ENCODE peak calls at places on chromosomes 2 and 18, in ten cellular contexts. C is OCI-LY7, A is IMR-90, P is tibial artery, G is lower lobe of right lung, L is left lung, T is gastrocnemius medialis, Z is right lobe of liver, H is heart right ventricle, W is K562. X is an unnamed sample.

GRCh38 chr18:43935051-43935412 is 657.7 kb upstream of the SYT4 start:
- DNase-seq in C (no peak), A (peak; percentile 74), P (no peak), G (no peak), L (no peak), T (no peak), Z (no peak), H (no peak), W (no peak), X (no peak)

GRCh38 chr18:34643982-34644381 is 66.1 kb upstream of the DTNA start:
- DNase-seq in C (no peak), A (peak; percentile 12), P (no peak), G (no peak), L (no peak), T (no peak), Z (no peak), H (no peak), W (no peak), X (no peak)

GRCh38 chr2:66925128-66925527 is 472.0 kb upstream of the ETAA1 start:
- DNase-seq in C (no peak), A (peak; percentile 39), P (no peak), G (no peak), L (no peak), T (no peak), Z (no peak), H (no peak), W (no peak), X (no peak)

GRCh38 chr18:3624818-3625716 is 175.1 kb downstream of the TGIF1 start:
- DNase-seq in C (no peak), A (peak; percentile 98), P (peak; percentile 72), G (no peak), L (no peak), T (no peak), Z (no peak), H (no peak), W (peak; percentile 75), X (no peak)

GRCh38 chr2:8636691-8637636 is 44.9 kb upstream of the ID2 start:
- DNase-seq in C (no peak), A (peak; percentile 68), P (peak; percentile 45), G (peak; percentile 31), L (peak; percentile 31), T (no peak), Z (no peak), H (no peak), W (no peak), X (no peak)

GRCh38 chr2:37283207-37283606 is 41.4 kb downstream of the PRKD3 start:
- DNase-seq in C (no peak), A (peak; percentile 93), P (no peak), G (no peak), L (no peak), T (no peak), Z (no peak), H (no peak), W (no peak), X (no peak)

GRCh38 chr2:62972601-62973000 is 78.0 kb upstream of the OTX1 start:
- DNase-seq in C (no peak), A (no peak), P (no peak), G (no peak), L (no peak), T (no peak), Z (no peak), H (no peak), W (no peak), X (no peak)

GRCh38 chr2:239278941-239279365 is 121.9 kb downstream of the HDAC4 start:
- DNase-seq in C (no peak), A (no peak), P (no peak), G (no peak), L (no peak), T (peak; percentile 50), Z (peak; percentile 35), H (no peak), W (no peak), X (peak; percentile 41)

GRCh38 chr2:128537646-128538045 is 219.0 kb upstream of the HS6ST1 start:
- DNase-seq in C (no peak), A (no peak), P (no peak), G (no peak), L (no peak), T (no peak), Z (no peak), H (no peak), W (no peak), X (no peak)

GRCh38 chr2:219298759-219299371 is 10.3 kb downstream of the PTPRN start:
- DNase-seq in C (peak; percentile 75), A (peak; percentile 69), P (peak; percentile 93), G (peak; percentile 89), L (peak; percentile 84), T (peak; percentile 66), Z (peak; percentile 87), H (peak; percentile 88), W (peak; percentile 85), X (peak; percentile 80)

GRCh38 chr2:118065927-118066326 is 22.3 kb upstream of the INSIG2 start:
- DNase-seq in C (no peak), A (no peak), P (no peak), G (no peak), L (no peak), T (no peak), Z (no peak), H (no peak), W (peak; percentile 13), X (no peak)

GRCh38 chr2:72932045-72932444 is 14.7 kb downstream of the EMX1 start:
- DNase-seq in C (no peak), A (peak; percentile 54), P (peak; percentile 51), G (no peak), L (no peak), T (no peak), Z (no peak), H (no peak), W (no peak), X (no peak)

GRCh38 chr18:53946561-53946960 is 277.9 kb downstream of the MBD2 start:
- DNase-seq in C (no peak), A (no peak), P (no peak), G (no peak), L (no peak), T (no peak), Z (no peak), H (no peak), W (no peak), X (no peak)

GRCh38 chr18:68489018-68489792 is 225.7 kb downstream of the TMX3 start:
- DNase-seq in C (no peak), A (no peak), P (no peak), G (no peak), L (no peak), T (no peak), Z (no peak), H (no peak), W (no peak), X (no peak)

GRCh38 chr2:46297546-46298271 is 502 bp downstream of the EPAS1 start:
- DNase-seq in C (no peak), A (no peak), P (peak; percentile 86), G (peak; percentile 91), L (peak; percentile 91), T (peak; percentile 76), Z (peak; percentile 96), H (peak; percentile 78), W (peak; percentile 75), X (peak; percentile 94)

DNA sequence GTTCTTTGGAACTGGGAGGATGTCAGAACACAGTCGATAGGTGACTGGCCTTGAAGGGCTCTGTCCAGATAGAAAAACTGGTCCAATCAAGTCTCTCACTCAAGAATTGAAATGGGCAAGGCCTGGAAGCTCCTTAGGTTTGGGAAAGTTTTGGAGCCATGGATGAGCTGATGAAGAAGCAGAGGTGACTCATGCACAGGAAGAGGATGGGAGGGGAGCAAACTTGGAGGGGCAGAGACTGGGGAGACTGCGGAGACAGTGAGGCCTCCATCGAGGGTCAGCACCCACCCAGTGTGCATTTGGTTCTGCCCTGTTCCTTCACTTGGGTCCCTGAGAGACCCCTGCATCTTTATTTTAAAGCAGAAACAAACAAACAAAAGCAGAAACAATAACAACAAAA is 41.1 kb downstream of the SOWAHC start:
- DNase-seq in C (no peak), A (no peak), P (no peak), G (no peak), L (no peak), T (no peak), Z (no peak), H (no peak), W (no peak), X (no peak)
- H3K27ac ChIP-seq in C (no peak overlapping the region), A (no peak overlapping the region), P (no peak overlapping the region), G (no peak overlapping the region), L (no peak overlapping the region), T (no peak overlapping the region), Z (no peak overlapping the region), H (no peak overlapping the region), W (no peak overlapping the region), X (no peak overlapping the region)

DNA sequence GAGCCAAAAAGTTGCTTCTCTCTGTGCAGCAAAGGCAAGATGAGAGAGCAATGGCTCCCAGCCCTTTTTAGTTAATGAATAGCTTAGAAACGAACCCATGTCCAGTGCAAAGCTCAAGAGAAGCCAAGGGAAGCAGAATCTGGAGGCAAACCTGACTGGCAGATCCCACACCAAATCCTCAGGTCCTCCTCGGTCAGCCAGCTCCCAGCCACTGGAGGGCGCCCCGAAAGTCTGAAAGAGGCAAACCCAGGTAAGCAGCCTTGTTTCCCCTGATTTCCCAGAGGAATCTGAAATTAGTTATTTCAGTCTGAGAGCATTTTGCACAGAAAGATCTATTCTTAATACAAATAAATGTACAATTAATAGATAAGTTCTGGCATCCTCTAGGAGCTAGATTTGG is 71.3 kb upstream of the PID1 start:
- DNase-seq in C (peak; percentile 1), A (no peak), P (no peak), G (peak; percentile 60), L (peak; percentile 47), T (no peak), Z (peak; percentile 65), H (peak; percentile 15), W (peak; percentile 6), X (peak; percentile 66)
- TF ChIP-seq CTCF in C (peak; percentile 71), A (no peak), P (peak; percentile 19), G (peak; percentile 59), L (peak; percentile 37), T (no peak), Z (peak; percentile 63), H (peak; percentile 41), W (no peak), X (peak; percentile 10)

DNA sequence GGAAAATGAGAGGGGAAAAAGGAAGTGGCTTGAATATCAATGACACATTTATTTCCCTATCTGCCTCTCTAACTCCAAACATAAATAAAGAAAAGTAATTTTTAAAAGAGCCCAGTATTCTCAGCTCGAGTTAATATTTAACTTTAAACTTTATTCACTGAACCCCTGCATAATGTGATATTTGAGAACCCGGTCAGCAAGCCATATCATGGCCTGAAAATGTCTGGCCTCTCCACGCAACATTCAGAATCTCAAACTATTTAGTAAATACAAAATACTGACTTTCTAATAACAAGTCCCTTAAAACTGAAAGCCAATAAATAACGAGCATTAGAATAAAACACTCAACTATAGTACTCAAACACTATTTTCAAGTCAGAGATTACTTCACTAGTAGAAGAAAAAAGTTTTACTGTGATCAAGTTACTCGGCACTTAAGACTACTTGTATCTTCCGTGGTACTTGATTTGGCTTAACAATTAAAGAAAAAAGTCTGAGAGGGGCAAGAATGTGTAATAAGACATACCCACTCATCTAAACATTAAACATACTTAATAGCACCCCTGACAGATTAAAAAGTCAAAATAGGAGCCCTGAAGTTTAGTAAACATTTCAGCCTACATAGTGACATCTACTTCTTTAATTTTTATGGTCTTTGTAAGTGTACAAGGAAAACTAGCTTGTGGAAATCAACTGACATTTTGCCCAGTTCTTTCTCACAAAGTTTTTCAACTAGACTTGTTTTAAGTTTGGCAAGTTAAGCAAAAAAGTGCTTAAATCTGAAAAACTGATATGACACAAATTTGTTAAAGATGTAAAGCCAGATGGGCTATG is 38.3 kb downstream of the RTN4 start:
- DNase-seq in C (no peak), A (no peak), P (no peak), G (no peak), L (no peak), T (no peak), Z (no peak), H (no peak), W (no peak), X (no peak)
- H3K4me1 ChIP-seq in C (peaks cover 36% of the 10 kb centered on the region), A (peaks cover 27% of the 10 kb centered on the region), P (no peaks in the 10 kb centered on the region), G (peaks cover 81% of the 10 kb centered on the region), L (peaks cover 37% of the 10 kb centered on the region), T (peaks cover 56% of the 10 kb centered on the region), Z (peaks cover 53% of the 10 kb centered on the region), H (peaks cover 74% of the 10 kb centered on the region), W (no peaks in the 10 kb centered on the region), X (peaks cover 60% of the 10 kb centered on the region)

GRCh38 chr2:160334028-160334729 is 134.1 kb upstream of the ITGB6 start:
- DNase-seq in C (no peak), A (peak; percentile 71), P (no peak), G (no peak), L (no peak), T (no peak), Z (no peak), H (no peak), W (no peak), X (no peak)
- H3K27ac ChIP-seq in C (no peak overlapping the region), A (no peak overlapping the region), P (no peak overlapping the region), G (no peak overlapping the region), L (peak overlapping the region; percentile 2), T (no peak overlapping the region), Z (no peak overlapping the region), H (no peak overlapping the region), W (no peak overlapping the region), X (no peak overlapping the region)

X was measured in pancreas.